ENCODE peak calls at places on chromosomes 13 and 19, in four cellular contexts. Y is right atrium auricular region, B is adipocyte, A is colonic mucosa. E is an unnamed sample. For H3K36me3, the result is how much of the 10 kb centered on the place peaks cover.

GRCh38 chr19:38606131-38606530 is 11.6 kb downstream of the MAP4K1 start:
- DNase-seq in Y (no peak), B (no peak), A (no peak), E (no peak)

GRCh38 chr19:46644720-46645119 is 8.7 kb upstream of the GNG8 start:
- DNase-seq in Y (no peak), B (no peak), A (no peak), E (no peak)

GRCh38 chr13:82654851-82655517 is 1227.3 kb downstream of the SLITRK1 start:
- DNase-seq in Y (peak), B (peak), A (peak), E (no peak)

GRCh38 chr13:71663431-71663830 is 203.6 kb downstream of the DACH1 start:
- DNase-seq in Y (no peak), B (no peak), A (no peak), E (no peak)

GRCh38 chr19:16051254-16052025 is 24.9 kb upstream of the TPM4 start:
- DNase-seq in Y (no peak), B (no peak), A (no peak), E (no peak)

GRCh38 chr13:64688893-64689677 is 2541.1 kb downstream of the PCDH9 start:
- DNase-seq in Y (no peak), B (peak), A (no peak), E (no peak)

GRCh38 chr19:2719910-2720776 is 1.0 kb downstream of the DIRAS1 start:
- DNase-seq in Y (no peak), B (peak), A (no peak), E (no peak)

GRCh38 chr19:45972081-45972943 is 1.4 kb downstream of the NOVA2 start:
- DNase-seq in Y (no peak), B (no peak), A (no peak), E (no peak)

GRCh38 chr13:112766336-112766735 is 76.5 kb downstream of the ATP11A start:
- DNase-seq in Y (no peak), B (no peak), A (no peak), E (no peak)

GRCh38 chr19:51479531-51480331 is 1.4 kb downstream of the CEACAM18 start:
- DNase-seq in Y (no peak), B (no peak), A (no peak), E (no peak)

GRCh38 chr13:113927661-113928581 is 46.0 kb downstream of the C13orf46 start:
- DNase-seq in Y (no peak), B (peak), A (no peak), E (no peak)

GRCh38 chr19:42053037-42053935 is 16.7 kb downstream of the GRIK5 start:
- DNase-seq in Y (no peak), B (no peak), A (no peak), E (no peak)

GRCh38 chr13:99357920-99358319 is 50.7 kb upstream of the GPR183 start:
- DNase-seq in Y (no peak), B (no peak), A (no peak), E (no peak)
- H3K36me3 ChIP-seq in Y (under half), B (under half), A (under half), E (under half)

GRCh38 chr19:7909471-7910067 is 5.1 kb upstream of the TGFBR3L start:
- DNase-seq in Y (no peak), B (no peak), A (no peak), E (no peak)
- H3K36me3 ChIP-seq in Y (half or more), B (under half), A (under half), E (under half)

DNA sequence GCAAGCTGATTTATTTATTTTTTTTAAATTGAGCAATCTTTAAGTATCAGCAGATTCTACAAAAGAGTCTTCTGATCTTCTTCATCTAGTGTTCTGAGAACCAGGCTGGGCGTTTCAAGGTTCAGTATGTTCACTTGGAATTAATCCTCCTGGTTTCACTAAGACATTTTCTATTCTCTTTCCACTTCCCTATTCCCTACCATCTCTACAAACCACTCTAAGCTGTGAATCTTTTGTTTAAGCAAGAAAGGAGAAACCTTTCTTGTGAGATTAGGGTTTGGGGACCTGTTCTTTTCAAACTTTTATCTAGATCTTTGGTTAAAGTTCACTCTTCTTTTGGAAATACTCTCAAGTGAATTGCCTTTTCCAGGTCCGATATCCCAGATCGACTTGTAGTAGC is 59.3 kb downstream of the URI1 start:
- DNase-seq in Y (no peak), B (no peak), A (no peak), E (no peak)
- H3K36me3 ChIP-seq in Y (under half), B (under half), A (under half), E (under half)

GRCh38 chr19:35266149-35266903 is 2.4 kb upstream of the USF2 start:
- DNase-seq in Y (no peak), B (no peak), A (no peak), E (no peak)

GRCh38 chr19:35268546-35269424 is at the start of gene USF2:
- DNase-seq in Y (no peak), B (peak), A (peak), E (peak)

GRCh38 chr19:35269425-35270117 is 809 bp downstream of the USF2 start:
- DNase-seq in Y (peak), B (peak), A (peak), E (peak)

GRCh38 chr19:35266904-35267817 is 1.6 kb upstream of the USF2 start:
- DNase-seq in Y (no peak), B (peak), A (peak), E (peak)

GRCh38 chr19:35267818-35268545 is 780 bp upstream of the USF2 start:
- DNase-seq in Y (peak), B (peak), A (peak), E (peak)
- H3K36me3 ChIP-seq in Y (under half), B (under half), A (under half), E (under half)

DNA sequence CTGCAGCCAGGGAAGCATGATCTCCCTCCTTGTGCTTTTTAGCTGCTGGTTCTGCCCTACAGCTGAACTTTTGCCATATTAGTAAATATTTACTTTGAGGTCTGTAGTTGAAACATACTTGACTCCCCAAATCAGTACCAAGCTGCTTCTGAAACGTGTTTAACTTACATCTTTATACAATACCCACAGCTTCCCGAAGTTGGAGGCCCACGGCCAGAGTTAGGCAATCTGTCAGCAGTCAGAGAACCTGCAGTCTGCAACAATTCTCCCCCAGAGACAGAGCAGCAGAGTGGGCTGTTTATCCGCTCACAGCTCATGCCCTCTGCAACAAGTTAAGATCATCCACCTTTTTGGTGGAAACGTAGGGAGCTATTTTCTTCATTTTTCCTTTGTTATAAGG is 1.5 kb upstream of the PCDH20 start:
- DNase-seq in Y (no peak), B (no peak), A (no peak), E (no peak)
- H3K36me3 ChIP-seq in Y (under half), B (under half), A (under half), E (under half)

GRCh38 chr19:49918089-49918488 is 10.9 kb upstream of the ATF5 start:
- DNase-seq in Y (no peak), B (no peak), A (no peak), E (no peak)
- H3K36me3 ChIP-seq in Y (under half), B (under half), A (under half), E (half or more)

DNA sequence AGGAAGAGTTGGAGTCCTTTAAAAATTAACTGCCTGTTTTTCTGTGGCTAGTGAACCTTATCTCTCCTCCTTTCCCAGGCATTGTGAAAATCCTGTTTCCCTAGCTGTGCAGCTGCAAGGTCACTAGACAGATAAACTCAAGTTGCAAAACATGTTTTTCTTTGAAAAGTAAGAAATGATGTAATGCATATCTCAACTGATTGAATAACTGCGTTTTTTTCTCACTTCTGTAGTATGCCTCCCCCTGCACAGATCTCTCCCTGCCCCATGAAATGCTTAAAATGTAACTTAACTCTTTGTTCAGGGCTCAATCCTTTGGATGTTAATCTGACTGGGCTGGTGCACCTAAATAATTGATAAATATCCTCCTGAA is 27.7 kb upstream of the CYSLTR2 start:
- DNase-seq in Y (no peak), B (no peak), A (no peak), E (no peak)
- H3K36me3 ChIP-seq in Y (under half), B (under half), A (under half), E (under half)

DNA sequence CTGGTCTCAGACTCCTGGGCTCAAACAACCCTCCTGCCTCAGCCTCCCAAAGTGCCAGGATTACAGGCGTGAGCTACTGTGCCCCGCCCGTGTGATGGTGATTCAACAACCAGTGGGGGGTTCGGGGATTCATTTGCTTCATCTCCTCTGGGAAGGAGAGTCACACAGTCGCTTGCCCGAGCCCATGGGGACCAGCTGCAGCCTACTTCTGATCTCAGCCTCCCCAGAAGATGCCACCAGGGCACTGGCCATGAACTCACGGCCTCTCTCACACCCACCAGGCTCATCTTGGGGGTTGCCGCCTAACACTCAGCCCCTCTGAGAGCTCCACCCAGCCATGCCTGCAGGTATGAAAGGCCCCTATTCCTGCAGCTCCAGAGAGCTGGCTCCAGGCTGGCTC is 6.8 kb downstream of the TOMM40 start:
- DNase-seq in Y (no peak), B (no peak), A (no peak), E (no peak)
- H3K36me3 ChIP-seq in Y (half or more), B (half or more), A (under half), E (half or more)

DNA sequence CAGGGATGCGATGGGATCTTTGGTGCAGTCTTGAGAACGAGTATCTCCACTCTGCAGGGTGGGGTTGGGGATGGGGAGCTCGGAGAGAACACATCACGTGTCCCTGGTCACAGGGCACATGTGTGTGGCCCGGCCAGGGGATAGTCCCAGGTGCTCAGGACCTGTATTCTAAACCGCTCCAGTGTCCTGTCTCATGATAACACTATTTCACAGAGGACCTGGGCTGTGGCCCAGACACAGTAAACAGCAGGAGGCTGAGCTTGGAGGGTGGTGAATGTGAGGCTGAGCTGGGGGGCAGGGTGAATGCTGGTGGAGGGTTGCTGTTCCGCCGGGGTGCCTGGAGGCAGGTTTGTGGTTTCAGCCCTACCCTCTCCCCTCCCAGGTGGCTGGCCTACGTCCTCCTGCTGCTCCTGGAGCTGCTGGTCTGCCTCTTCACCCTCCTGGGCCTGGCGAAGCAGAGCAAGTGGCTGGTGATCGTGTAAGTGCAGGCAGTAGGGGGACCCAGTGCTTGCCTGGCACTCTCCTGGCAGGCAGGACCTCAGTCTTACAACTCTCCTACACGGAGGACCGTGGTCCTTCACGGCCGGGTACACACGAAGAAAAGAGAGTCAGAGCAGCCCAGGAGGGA is 11.1 kb downstream of the TTYH1 start:
- DNase-seq in Y (no peak), B (no peak), A (no peak), E (no peak)
- H3K36me3 ChIP-seq in Y (under half), B (under half), A (under half), E (under half)

E was measured in SJCRH30.